ENCODE peak calls at places on chromosomes 4 and X, in nine cellular contexts. M is ureter; S is DMS53; W is tibial nerve; G is Peyer's patch; E is CD8-positive, alpha-beta T cell; U is fibroblast of pulmonary artery; A is Daoy; B is mucosa of descending colon. L is an unnamed sample.

GRCh38 chrX:17226736-17227135 is 148.3 kb upstream of the NHS start:
- DNase-seq in M (no peak), S (no peak), W (no peak), G (no peak), E (no peak), U (no peak), A (no peak), B (no peak), L (no peak)

GRCh38 chrX:152635941-152636340 is 1.8 kb upstream of the GABRQ start:
- DNase-seq in M (peak; percentile 51), S (peak; percentile 72), W (peak; percentile 33), G (no peak), E (no peak), U (peak; percentile 75), A (peak; percentile 40), B (no peak), L (peak; percentile 20)

GRCh38 chrX:46777971-46778810 is 19.3 kb upstream of the SLC9A7 start:
- DNase-seq in M (no peak), S (peak; percentile 3), W (no peak), G (no peak), E (no peak), U (peak; percentile 61), A (peak; percentile 26), B (no peak), L (peak; percentile 20)

GRCh38 chrX:54449929-54450328 is 9.7 kb downstream of the TSR2 start:
- DNase-seq in M (no peak), S (no peak), W (no peak), G (no peak), E (no peak), U (no peak), A (no peak), B (no peak), L (no peak)

GRCh38 chr4:2946812-2947600 is 16.2 kb downstream of the NOP14 start:
- DNase-seq in M (no peak), S (no peak), W (no peak), G (peak; percentile 44), E (no peak), U (no peak), A (no peak), B (no peak), L (no peak)

GRCh38 chr4:74623041-74623440 is 171.3 kb downstream of the BTC start:
- DNase-seq in M (no peak), S (peak; percentile 82), W (no peak), G (peak; percentile 62), E (no peak), U (peak; percentile 84), A (peak; percentile 17), B (no peak), L (no peak)

GRCh38 chr4:121567748-121568147 is 129.0 kb downstream of the ANXA5 start:
- DNase-seq in M (no peak), S (no peak), W (no peak), G (no peak), E (no peak), U (no peak), A (no peak), B (no peak), L (no peak)

GRCh38 chr4:55545133-55545532 is 1.6 kb downstream of the CLOCK start:
- DNase-seq in M (no peak), S (no peak), W (no peak), G (no peak), E (no peak), U (peak; percentile 21), A (no peak), B (no peak), L (no peak)

GRCh38 chr4:125317526-125317880 is 2.7 kb downstream of the FAT4 start:
- DNase-seq in M (no peak), S (peak; percentile 77), W (peak; percentile 38), G (peak; percentile 49), E (no peak), U (peak; percentile 46), A (peak; percentile 53), B (peak; percentile 36), L (peak; percentile 41)

GRCh38 chrX:130084651-130085237 is 25.6 kb downstream of the ELF4 start:
- DNase-seq in M (no peak), S (no peak), W (no peak), G (no peak), E (no peak), U (no peak), A (no peak), B (peak; percentile 19), L (no peak)

GRCh38 chr4:40367451-40367850 is 32.3 kb downstream of the CHRNA9 start:
- DNase-seq in M (no peak), S (no peak), W (no peak), G (no peak), E (no peak), U (peak; percentile 17), A (no peak), B (no peak), L (no peak)

GRCh38 chr4:67483868-67484602 is 61.3 kb downstream of the CENPC start:
- DNase-seq in M (no peak), S (no peak), W (no peak), G (no peak), E (no peak), U (peak; percentile 31), A (peak; percentile 11), B (no peak), L (peak; percentile 12)

GRCh38 chrX:357693-358471 is 28.8 kb downstream of the PPP2R3B start:
- DNase-seq in M (no peak), S (no peak), W (no peak), G (no peak), E (peak; percentile 40), U (peak; percentile 68), A (peak; percentile 32), B (no peak), L (no peak)

GRCh38 chrX:24186483-24186882 is 37.0 kb downstream of the ZFX start:
- DNase-seq in M (no peak), S (no peak), W (no peak), G (no peak), E (no peak), U (no peak), A (no peak), B (no peak), L (no peak)